ENCODE peak calls at places on chromosomes 6 and 20, in seven cellular contexts. One of them, this sample, is unnamed.

GRCh38 chr20:50304883-50305635 is 114.4 kb downstream of the CEBPB start:
- DNase-seq in CD4-positive, alpha-beta memory T cell: no peak
- DNase-seq in body of pancreas: peak; percentile 53
- DNase-seq in pancreas: peak; percentile 45
- DNase-seq in GM23248: peak; percentile 99
- DNase-seq in heart left ventricle: peak; percentile 93
- DNase-seq in fibroblast of lung: peak; percentile 99
- DNase-seq in this sample: peak; percentile 86

GRCh38 chr6:39073471-39074355 is 25.1 kb downstream of the GLP1R start:
- DNase-seq in CD4-positive, alpha-beta memory T cell: no peak
- DNase-seq in body of pancreas: no peak
- DNase-seq in pancreas: no peak
- DNase-seq in GM23248: no peak
- DNase-seq in heart left ventricle: no peak
- DNase-seq in fibroblast of lung: no peak
- DNase-seq in this sample: no peak

GRCh38 chr20:31537859-31538245 is 23.6 kb downstream of the HM13 start:
- DNase-seq in CD4-positive, alpha-beta memory T cell: no peak
- DNase-seq in body of pancreas: no peak
- DNase-seq in pancreas: no peak
- DNase-seq in GM23248: no peak
- DNase-seq in heart left ventricle: no peak
- DNase-seq in fibroblast of lung: no peak
- DNase-seq in this sample: no peak

GRCh38 chr6:53752856-53753255 is 41.9 kb upstream of the LRRC1 start:
- DNase-seq in CD4-positive, alpha-beta memory T cell: no peak
- DNase-seq in body of pancreas: no peak
- DNase-seq in pancreas: no peak
- DNase-seq in GM23248: peak; percentile 89
- DNase-seq in heart left ventricle: no peak
- DNase-seq in fibroblast of lung: peak; percentile 45
- DNase-seq in this sample: no peak

GRCh38 chr6:16236009-16236501 is 2.3 kb upstream of the GMPR start:
- DNase-seq in CD4-positive, alpha-beta memory T cell: no peak
- DNase-seq in body of pancreas: no peak
- DNase-seq in pancreas: no peak
- DNase-seq in GM23248: peak; percentile 16
- DNase-seq in heart left ventricle: no peak
- DNase-seq in fibroblast of lung: no peak
- DNase-seq in this sample: no peak

GRCh38 chr6:66065313-66065712 is 358.3 kb upstream of the EYS start:
- DNase-seq in CD4-positive, alpha-beta memory T cell: no peak
- DNase-seq in body of pancreas: no peak
- DNase-seq in pancreas: no peak
- DNase-seq in GM23248: no peak
- DNase-seq in heart left ventricle: no peak
- DNase-seq in fibroblast of lung: no peak
- DNase-seq in this sample: no peak

GRCh38 chr20:38152175-38153010 is 12.7 kb downstream of the TGM2 start:
- DNase-seq in CD4-positive, alpha-beta memory T cell: no peak
- DNase-seq in body of pancreas: peak; percentile 68
- DNase-seq in pancreas: peak; percentile 62
- DNase-seq in GM23248: peak; percentile 68
- DNase-seq in heart left ventricle: peak; percentile 93
- DNase-seq in fibroblast of lung: peak; percentile 80
- DNase-seq in this sample: peak; percentile 90

GRCh38 chr20:48217191-48217590 is 431.9 kb upstream of the SULF2 start:
- DNase-seq in CD4-positive, alpha-beta memory T cell: no peak
- DNase-seq in body of pancreas: no peak
- DNase-seq in pancreas: no peak
- DNase-seq in GM23248: no peak
- DNase-seq in heart left ventricle: no peak
- DNase-seq in fibroblast of lung: no peak
- DNase-seq in this sample: no peak

GRCh38 chr6:39855356-39855995 is 63.3 kb downstream of the DAAM2 start:
- DNase-seq in CD4-positive, alpha-beta memory T cell: no peak
- DNase-seq in body of pancreas: no peak
- DNase-seq in pancreas: no peak
- DNase-seq in GM23248: peak; percentile 34
- DNase-seq in heart left ventricle: no peak
- DNase-seq in fibroblast of lung: peak; percentile 25
- DNase-seq in this sample: no peak

GRCh38 chr6:85126448-85127178 is 323.3 kb upstream of the NT5E start:
- DNase-seq in CD4-positive, alpha-beta memory T cell: no peak
- DNase-seq in body of pancreas: peak; percentile 14
- DNase-seq in pancreas: no peak
- DNase-seq in GM23248: peak; percentile 80
- DNase-seq in heart left ventricle: peak; percentile 34
- DNase-seq in fibroblast of lung: peak; percentile 51
- DNase-seq in this sample: peak; percentile 32

GRCh38 chr20:44209691-44210421 is 715 bp downstream of the OSER1 start:
- DNase-seq in CD4-positive, alpha-beta memory T cell: peak; percentile 19
- DNase-seq in body of pancreas: no peak
- DNase-seq in pancreas: no peak
- DNase-seq in GM23248: peak; percentile 56
- DNase-seq in heart left ventricle: no peak
- DNase-seq in fibroblast of lung: no peak
- DNase-seq in this sample: no peak

GRCh38 chr6:118899948-118900347 is 6.0 kb downstream of the ASF1A start:
- DNase-seq in CD4-positive, alpha-beta memory T cell: peak; percentile 36
- DNase-seq in body of pancreas: no peak
- DNase-seq in pancreas: no peak
- DNase-seq in GM23248: no peak
- DNase-seq in heart left ventricle: no peak
- DNase-seq in fibroblast of lung: no peak
- DNase-seq in this sample: no peak

GRCh38 chr20:59776626-59777320 is 156.7 kb downstream of the SYCP2 start:
- DNase-seq in CD4-positive, alpha-beta memory T cell: no peak
- DNase-seq in body of pancreas: no peak
- DNase-seq in pancreas: no peak
- DNase-seq in GM23248: no peak
- DNase-seq in heart left ventricle: no peak
- DNase-seq in fibroblast of lung: no peak
- DNase-seq in this sample: no peak

GRCh38 chr6:82385546-82385945 is 21.9 kb downstream of the TPBG start:
- DNase-seq in CD4-positive, alpha-beta memory T cell: no peak
- DNase-seq in body of pancreas: no peak
- DNase-seq in pancreas: no peak
- DNase-seq in GM23248: no peak
- DNase-seq in heart left ventricle: no peak
- DNase-seq in fibroblast of lung: no peak
- DNase-seq in this sample: no peak

GRCh38 chr20:44765647-44766367 is 20.1 kb downstream of the KCNK15 start:
- DNase-seq in CD4-positive, alpha-beta memory T cell: no peak
- DNase-seq in body of pancreas: no peak
- DNase-seq in pancreas: no peak
- DNase-seq in GM23248: peak; percentile 16
- DNase-seq in heart left ventricle: no peak
- DNase-seq in fibroblast of lung: no peak
- DNase-seq in this sample: no peak

GRCh38 chr6:159826968-159827647 is 27.0 kb downstream of the PNLDC1 start:
- DNase-seq in CD4-positive, alpha-beta memory T cell: no peak
- DNase-seq in body of pancreas: no peak
- DNase-seq in pancreas: no peak
- DNase-seq in GM23248: no peak
- DNase-seq in heart left ventricle: no peak
- DNase-seq in fibroblast of lung: no peak
- DNase-seq in this sample: no peak

GRCh38 chr20:49674383-49675352 is 39.0 kb downstream of the B4GALT5 start:
- DNase-seq in CD4-positive, alpha-beta memory T cell: no peak
- DNase-seq in body of pancreas: no peak
- DNase-seq in pancreas: no peak
- DNase-seq in GM23248: peak; percentile 78
- DNase-seq in heart left ventricle: no peak
- DNase-seq in fibroblast of lung: peak; percentile 17
- DNase-seq in this sample: no peak

GRCh38 chr20:41011551-41012067 is 17.0 kb upstream of the TOP1 start:
- DNase-seq in CD4-positive, alpha-beta memory T cell: no peak
- DNase-seq in body of pancreas: no peak
- DNase-seq in pancreas: no peak
- DNase-seq in GM23248: no peak
- DNase-seq in heart left ventricle: no peak
- DNase-seq in fibroblast of lung: no peak
- DNase-seq in this sample: no peak

GRCh38 chr6:139540276-139540675 is 165.8 kb upstream of the CITED2 start:
- DNase-seq in CD4-positive, alpha-beta memory T cell: peak; percentile 66
- DNase-seq in body of pancreas: no peak
- DNase-seq in pancreas: no peak
- DNase-seq in GM23248: peak; percentile 88
- DNase-seq in heart left ventricle: no peak
- DNase-seq in fibroblast of lung: peak; percentile 88
- DNase-seq in this sample: no peak

GRCh38 chr6:158313989-158314388 is 1.7 kb downstream of the TULP4 start:
- DNase-seq in CD4-positive, alpha-beta memory T cell: no peak
- DNase-seq in body of pancreas: no peak
- DNase-seq in pancreas: no peak
- DNase-seq in GM23248: no peak
- DNase-seq in heart left ventricle: no peak
- DNase-seq in fibroblast of lung: no peak
- DNase-seq in this sample: no peak

GRCh38 chr6:165519316-165519715 is 143.7 kb downstream of the PDE10A start:
- DNase-seq in CD4-positive, alpha-beta memory T cell: no peak
- DNase-seq in body of pancreas: no peak
- DNase-seq in pancreas: no peak
- DNase-seq in GM23248: no peak
- DNase-seq in heart left ventricle: no peak
- DNase-seq in fibroblast of lung: no peak
- DNase-seq in this sample: no peak

GRCh38 chr20:23167436-23167835 is 81.3 kb upstream of the CD93 start:
- DNase-seq in CD4-positive, alpha-beta memory T cell: no peak
- DNase-seq in body of pancreas: no peak
- DNase-seq in pancreas: no peak
- DNase-seq in GM23248: peak; percentile 60
- DNase-seq in heart left ventricle: no peak
- DNase-seq in fibroblast of lung: no peak
- DNase-seq in this sample: no peak

GRCh38 chr6:85116475-85116874 is 333.4 kb upstream of the NT5E start:
- DNase-seq in CD4-positive, alpha-beta memory T cell: no peak
- DNase-seq in body of pancreas: no peak
- DNase-seq in pancreas: no peak
- DNase-seq in GM23248: no peak
- DNase-seq in heart left ventricle: no peak
- DNase-seq in fibroblast of lung: no peak
- DNase-seq in this sample: no peak

GRCh38 chr20:46400828-46401477 is 5.5 kb downstream of the ELMO2 start:
- DNase-seq in CD4-positive, alpha-beta memory T cell: peak; percentile 88
- DNase-seq in body of pancreas: no peak
- DNase-seq in pancreas: no peak
- DNase-seq in GM23248: peak; percentile 74
- DNase-seq in heart left ventricle: no peak
- DNase-seq in fibroblast of lung: peak; percentile 67
- DNase-seq in this sample: no peak

DNA sequence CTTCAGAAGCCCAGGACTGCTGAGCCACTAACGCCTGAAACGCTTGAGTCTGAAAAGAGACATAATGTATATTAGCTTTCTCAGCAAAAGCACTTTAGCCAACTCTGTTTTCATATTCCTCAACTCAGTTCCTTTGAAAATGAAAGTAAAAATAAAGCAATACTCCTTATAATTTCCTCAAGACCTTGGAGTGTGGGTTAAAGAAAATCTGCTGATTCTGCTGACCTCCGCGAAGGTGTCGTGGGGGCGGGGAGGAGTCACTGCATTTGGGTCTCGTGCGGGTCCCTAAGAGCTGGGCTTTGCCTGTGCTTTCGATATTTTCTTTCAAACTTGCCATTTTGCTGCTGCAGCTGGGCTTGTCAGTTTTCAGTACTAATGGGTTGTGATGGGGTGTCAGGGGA is 142.2 kb upstream of the ARID1B start:
- DNase-seq in CD4-positive, alpha-beta memory T cell: no peak
- DNase-seq in body of pancreas: no peak
- DNase-seq in pancreas: no peak
- DNase-seq in GM23248: no peak
- DNase-seq in heart left ventricle: no peak
- DNase-seq in fibroblast of lung: peak; percentile 33
- DNase-seq in this sample: no peak
- H3K4me3 ChIP-seq in CD4-positive, alpha-beta memory T cell: no peak overlapping the region
- H3K4me3 ChIP-seq in body of pancreas: no peak overlapping the region
- H3K4me3 ChIP-seq in pancreas: no peak overlapping the region
- H3K4me3 ChIP-seq in GM23248: no peak overlapping the region
- H3K4me3 ChIP-seq in heart left ventricle: peak overlapping the region; percentile 48
- H3K4me3 ChIP-seq in fibroblast of lung: peak overlapping the region; percentile 48
- H3K4me3 ChIP-seq in this sample: no peak overlapping the region

GRCh38 chr6:4828187-4828698 is 52.0 kb downstream of the CDYL start:
- DNase-seq in CD4-positive, alpha-beta memory T cell: no peak
- DNase-seq in body of pancreas: no peak
- DNase-seq in pancreas: no peak
- DNase-seq in GM23248: no peak
- DNase-seq in heart left ventricle: no peak
- DNase-seq in fibroblast of lung: no peak
- DNase-seq in this sample: no peak
- H3K9me3 ChIP-seq in CD4-positive, alpha-beta memory T cell: peaks cover 3% of the 10 kb centered on the region
- H3K9me3 ChIP-seq in body of pancreas: no peaks in the 10 kb centered on the region
- H3K9me3 ChIP-seq in pancreas: no peaks in the 10 kb centered on the region
- H3K9me3 ChIP-seq in GM23248: peaks cover 3% of the 10 kb centered on the region
- H3K9me3 ChIP-seq in heart left ventricle: peaks cover 71% of the 10 kb centered on the region
- H3K9me3 ChIP-seq in fibroblast of lung: no peaks in the 10 kb centered on the region
- H3K9me3 ChIP-seq in this sample: peaks cover 42% of the 10 kb centered on the region

GRCh38 chr20:9230406-9230805 is 161.5 kb downstream of the PLCB4 start:
- DNase-seq in CD4-positive, alpha-beta memory T cell: no peak
- DNase-seq in body of pancreas: no peak
- DNase-seq in pancreas: no peak
- DNase-seq in GM23248: no peak
- DNase-seq in heart left ventricle: no peak
- DNase-seq in fibroblast of lung: no peak
- DNase-seq in this sample: no peak
- H3K4me1 ChIP-seq in CD4-positive, alpha-beta memory T cell: no peaks in the 10 kb centered on the region
- H3K4me1 ChIP-seq in body of pancreas: no peaks in the 10 kb centered on the region
- H3K4me1 ChIP-seq in pancreas: no peaks in the 10 kb centered on the region
- H3K4me1 ChIP-seq in GM23248: peaks cover 4% of the 10 kb centered on the region
- H3K4me1 ChIP-seq in heart left ventricle: peaks cover 15% of the 10 kb centered on the region
- H3K4me1 ChIP-seq in fibroblast of lung: no peaks in the 10 kb centered on the region
- H3K4me1 ChIP-seq in this sample: peaks cover 4% of the 10 kb centered on the region

GRCh38 chr6:151564654-151565053 is 70.8 kb downstream of the CCDC170 start:
- DNase-seq in CD4-positive, alpha-beta memory T cell: no peak
- DNase-seq in body of pancreas: no peak
- DNase-seq in pancreas: no peak
- DNase-seq in GM23248: no peak
- DNase-seq in heart left ventricle: no peak
- DNase-seq in fibroblast of lung: no peak
- DNase-seq in this sample: no peak

GRCh38 chr6:151565940-151566339 is 72.1 kb downstream of the CCDC170 start:
- DNase-seq in CD4-positive, alpha-beta memory T cell: no peak
- DNase-seq in body of pancreas: no peak
- DNase-seq in pancreas: no peak
- DNase-seq in GM23248: no peak
- DNase-seq in heart left ventricle: no peak
- DNase-seq in fibroblast of lung: no peak
- DNase-seq in this sample: no peak

GRCh38 chr6:151566557-151566956 is 72.7 kb downstream of the CCDC170 start:
- DNase-seq in CD4-positive, alpha-beta memory T cell: no peak
- DNase-seq in body of pancreas: no peak
- DNase-seq in pancreas: no peak
- DNase-seq in GM23248: no peak
- DNase-seq in heart left ventricle: no peak
- DNase-seq in fibroblast of lung: no peak
- DNase-seq in this sample: no peak

DNA sequence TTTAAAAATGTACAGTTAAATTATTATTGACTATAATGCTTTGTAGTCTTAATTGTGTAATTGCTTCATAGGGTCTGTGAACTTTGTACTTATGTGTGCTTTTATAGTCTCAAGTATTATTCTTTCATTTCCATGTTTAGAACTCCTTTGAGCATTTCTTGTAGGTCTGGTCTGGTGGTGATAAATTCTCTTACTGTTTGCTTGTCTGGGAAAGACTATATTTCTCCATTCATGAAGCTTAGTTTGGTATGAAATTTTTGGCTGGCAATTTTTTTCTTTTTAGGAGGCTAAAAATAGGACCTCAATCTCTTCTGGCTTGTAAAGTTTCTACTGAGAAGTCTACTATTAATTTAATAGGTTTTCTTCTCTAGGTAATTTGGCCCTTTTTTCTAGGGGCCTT is 67.4 kb downstream of the CCDC170 start:
- DNase-seq in CD4-positive, alpha-beta memory T cell: no peak
- DNase-seq in body of pancreas: no peak
- DNase-seq in pancreas: no peak
- DNase-seq in GM23248: no peak
- DNase-seq in heart left ventricle: no peak
- DNase-seq in fibroblast of lung: no peak
- DNase-seq in this sample: no peak
- H3K4me3 ChIP-seq in CD4-positive, alpha-beta memory T cell: no peak overlapping the region
- H3K4me3 ChIP-seq in body of pancreas: no peak overlapping the region
- H3K4me3 ChIP-seq in pancreas: no peak overlapping the region
- H3K4me3 ChIP-seq in GM23248: no peak overlapping the region
- H3K4me3 ChIP-seq in heart left ventricle: no peak overlapping the region
- H3K4me3 ChIP-seq in fibroblast of lung: no peak overlapping the region
- H3K4me3 ChIP-seq in this sample: no peak overlapping the region

This sample was measured in mucosa of descending colon.